ENCODE peak calls at places on chromosome 13, in nine cellular contexts. One of them, this sample, is unnamed.

GRCh38 chr13:101449971-101450748 is 2.3 kb upstream of the ITGBL1 start:
- DNase-seq in NB4: no peak
- DNase-seq in right cardiac atrium: no peak
- DNase-seq in germinal center: no peak
- DNase-seq in iris pigment epithelial cell: peak
- DNase-seq in AG09309: peak
- DNase-seq in NCI-H187: no peak
- DNase-seq in GM12865: no peak
- DNase-seq in adrenal gland: no peak
- DNase-seq in this sample: no peak

GRCh38 chr13:48945626-48946025 is 30.1 kb upstream of the FNDC3A start:
- DNase-seq in NB4: no peak
- DNase-seq in right cardiac atrium: no peak
- DNase-seq in germinal center: no peak
- DNase-seq in iris pigment epithelial cell: no peak
- DNase-seq in AG09309: no peak
- DNase-seq in NCI-H187: no peak
- DNase-seq in GM12865: no peak
- DNase-seq in adrenal gland: no peak
- DNase-seq in this sample: no peak

GRCh38 chr13:86681223-86681622 is 882.0 kb upstream of the SLITRK6 start:
- DNase-seq in NB4: no peak
- DNase-seq in right cardiac atrium: no peak
- DNase-seq in germinal center: no peak
- DNase-seq in iris pigment epithelial cell: no peak
- DNase-seq in AG09309: no peak
- DNase-seq in NCI-H187: no peak
- DNase-seq in GM12865: no peak
- DNase-seq in adrenal gland: no peak
- DNase-seq in this sample: no peak

GRCh38 chr13:113005076-113005865 is 36.3 kb downstream of the MCF2L start:
- DNase-seq in NB4: no peak
- DNase-seq in right cardiac atrium: no peak
- DNase-seq in germinal center: no peak
- DNase-seq in iris pigment epithelial cell: no peak
- DNase-seq in AG09309: no peak
- DNase-seq in NCI-H187: no peak
- DNase-seq in GM12865: no peak
- DNase-seq in adrenal gland: no peak
- DNase-seq in this sample: no peak

GRCh38 chr13:65784088-65784816 is 1445.9 kb downstream of the PCDH9 start:
- DNase-seq in NB4: no peak
- DNase-seq in right cardiac atrium: no peak
- DNase-seq in germinal center: no peak
- DNase-seq in iris pigment epithelial cell: no peak
- DNase-seq in AG09309: no peak
- DNase-seq in NCI-H187: no peak
- DNase-seq in GM12865: no peak
- DNase-seq in adrenal gland: no peak
- DNase-seq in this sample: no peak

GRCh38 chr13:60431108-60431700 is 34.2 kb downstream of the TDRD3 start:
- DNase-seq in NB4: peak
- DNase-seq in right cardiac atrium: no peak
- DNase-seq in germinal center: peak
- DNase-seq in iris pigment epithelial cell: peak
- DNase-seq in AG09309: peak
- DNase-seq in NCI-H187: no peak
- DNase-seq in GM12865: peak
- DNase-seq in adrenal gland: no peak
- DNase-seq in this sample: peak

GRCh38 chr13:45242070-45242469 is 41.2 kb upstream of the KCTD4 start:
- DNase-seq in NB4: no peak
- DNase-seq in right cardiac atrium: no peak
- DNase-seq in germinal center: no peak
- DNase-seq in iris pigment epithelial cell: peak
- DNase-seq in AG09309: no peak
- DNase-seq in NCI-H187: no peak
- DNase-seq in GM12865: no peak
- DNase-seq in adrenal gland: no peak
- DNase-seq in this sample: peak

GRCh38 chr13:110314516-110315245 is 7.6 kb downstream of the COL4A2 start:
- DNase-seq in NB4: no peak
- DNase-seq in right cardiac atrium: peak
- DNase-seq in germinal center: no peak
- DNase-seq in iris pigment epithelial cell: no peak
- DNase-seq in AG09309: no peak
- DNase-seq in NCI-H187: no peak
- DNase-seq in GM12865: no peak
- DNase-seq in adrenal gland: no peak
- DNase-seq in this sample: no peak

GRCh38 chr13:101523732-101524131 is 71.3 kb downstream of the ITGBL1 start:
- DNase-seq in NB4: no peak
- DNase-seq in right cardiac atrium: no peak
- DNase-seq in germinal center: no peak
- DNase-seq in iris pigment epithelial cell: peak
- DNase-seq in AG09309: no peak
- DNase-seq in NCI-H187: no peak
- DNase-seq in GM12865: no peak
- DNase-seq in adrenal gland: no peak
- DNase-seq in this sample: no peak

GRCh38 chr13:40477623-40478608 is 188.5 kb downstream of the FOXO1 start:
- DNase-seq in NB4: no peak
- DNase-seq in right cardiac atrium: peak
- DNase-seq in germinal center: no peak
- DNase-seq in iris pigment epithelial cell: peak
- DNase-seq in AG09309: no peak
- DNase-seq in NCI-H187: no peak
- DNase-seq in GM12865: no peak
- DNase-seq in adrenal gland: peak
- DNase-seq in this sample: no peak

GRCh38 chr13:21034602-21035190 is 26.7 kb downstream of the LATS2 start:
- DNase-seq in NB4: peak
- DNase-seq in right cardiac atrium: peak
- DNase-seq in germinal center: no peak
- DNase-seq in iris pigment epithelial cell: peak
- DNase-seq in AG09309: no peak
- DNase-seq in NCI-H187: no peak
- DNase-seq in GM12865: no peak
- DNase-seq in adrenal gland: no peak
- DNase-seq in this sample: no peak

GRCh38 chr13:66926200-66926850 is 303.8 kb downstream of the PCDH9 start:
- DNase-seq in NB4: no peak
- DNase-seq in right cardiac atrium: no peak
- DNase-seq in germinal center: no peak
- DNase-seq in iris pigment epithelial cell: no peak
- DNase-seq in AG09309: no peak
- DNase-seq in NCI-H187: no peak
- DNase-seq in GM12865: no peak
- DNase-seq in adrenal gland: no peak
- DNase-seq in this sample: no peak

GRCh38 chr13:83878691-83879410 is 3.4 kb downstream of the SLITRK1 start:
- DNase-seq in NB4: no peak
- DNase-seq in right cardiac atrium: peak
- DNase-seq in germinal center: no peak
- DNase-seq in iris pigment epithelial cell: no peak
- DNase-seq in AG09309: no peak
- DNase-seq in NCI-H187: no peak
- DNase-seq in GM12865: no peak
- DNase-seq in adrenal gland: no peak
- DNase-seq in this sample: no peak

GRCh38 chr13:110282316-110282841 is 24.6 kb downstream of the COL4A1 start:
- DNase-seq in NB4: no peak
- DNase-seq in right cardiac atrium: no peak
- DNase-seq in germinal center: no peak
- DNase-seq in iris pigment epithelial cell: no peak
- DNase-seq in AG09309: no peak
- DNase-seq in NCI-H187: no peak
- DNase-seq in GM12865: no peak
- DNase-seq in adrenal gland: no peak
- DNase-seq in this sample: no peak

GRCh38 chr13:41562083-41562482 is 104.7 kb downstream of the RGCC start:
- DNase-seq in NB4: no peak
- DNase-seq in right cardiac atrium: peak
- DNase-seq in germinal center: no peak
- DNase-seq in iris pigment epithelial cell: peak
- DNase-seq in AG09309: peak
- DNase-seq in NCI-H187: no peak
- DNase-seq in GM12865: no peak
- DNase-seq in adrenal gland: peak
- DNase-seq in this sample: no peak

GRCh38 chr13:23570099-23570926 is at the start of gene TNFRSF19:
- DNase-seq in NB4: no peak
- DNase-seq in right cardiac atrium: peak
- DNase-seq in germinal center: no peak
- DNase-seq in iris pigment epithelial cell: peak
- DNase-seq in AG09309: peak
- DNase-seq in NCI-H187: no peak
- DNase-seq in GM12865: peak
- DNase-seq in adrenal gland: peak
- DNase-seq in this sample: no peak

GRCh38 chr13:91904597-91904996 is 506.2 kb downstream of the GPC5 start:
- DNase-seq in NB4: peak
- DNase-seq in right cardiac atrium: no peak
- DNase-seq in germinal center: no peak
- DNase-seq in iris pigment epithelial cell: peak
- DNase-seq in AG09309: no peak
- DNase-seq in NCI-H187: no peak
- DNase-seq in GM12865: peak
- DNase-seq in adrenal gland: no peak
- DNase-seq in this sample: no peak

GRCh38 chr13:49679244-49679643 is 12.0 kb downstream of the EBPL start:
- DNase-seq in NB4: peak
- DNase-seq in right cardiac atrium: no peak
- DNase-seq in germinal center: no peak
- DNase-seq in iris pigment epithelial cell: peak
- DNase-seq in AG09309: no peak
- DNase-seq in NCI-H187: no peak
- DNase-seq in GM12865: peak
- DNase-seq in adrenal gland: no peak
- DNase-seq in this sample: peak

GRCh38 chr13:110152351-110152750 is 154.6 kb downstream of the COL4A1 start:
- DNase-seq in NB4: no peak
- DNase-seq in right cardiac atrium: no peak
- DNase-seq in germinal center: no peak
- DNase-seq in iris pigment epithelial cell: no peak
- DNase-seq in AG09309: no peak
- DNase-seq in NCI-H187: no peak
- DNase-seq in GM12865: no peak
- DNase-seq in adrenal gland: no peak
- DNase-seq in this sample: no peak

GRCh38 chr13:99501952-99502310 is 659 bp downstream of the TM9SF2 start:
- DNase-seq in NB4: peak
- DNase-seq in right cardiac atrium: no peak
- DNase-seq in germinal center: no peak
- DNase-seq in iris pigment epithelial cell: peak
- DNase-seq in AG09309: no peak
- DNase-seq in NCI-H187: no peak
- DNase-seq in GM12865: peak
- DNase-seq in adrenal gland: peak
- DNase-seq in this sample: peak

GRCh38 chr13:109729031-109729870 is 57.1 kb downstream of the IRS2 start:
- DNase-seq in NB4: peak
- DNase-seq in right cardiac atrium: no peak
- DNase-seq in germinal center: no peak
- DNase-seq in iris pigment epithelial cell: peak
- DNase-seq in AG09309: no peak
- DNase-seq in NCI-H187: no peak
- DNase-seq in GM12865: no peak
- DNase-seq in adrenal gland: no peak
- DNase-seq in this sample: no peak

GRCh38 chr13:33676045-33676699 is 141.8 kb upstream of the RFC3 start:
- DNase-seq in NB4: no peak
- DNase-seq in right cardiac atrium: no peak
- DNase-seq in germinal center: no peak
- DNase-seq in iris pigment epithelial cell: no peak
- DNase-seq in AG09309: no peak
- DNase-seq in NCI-H187: no peak
- DNase-seq in GM12865: no peak
- DNase-seq in adrenal gland: no peak
- DNase-seq in this sample: no peak

GRCh38 chr13:77016241-77016812 is 10.6 kb downstream of the FBXL3 start:
- DNase-seq in NB4: no peak
- DNase-seq in right cardiac atrium: no peak
- DNase-seq in germinal center: no peak
- DNase-seq in iris pigment epithelial cell: peak
- DNase-seq in AG09309: no peak
- DNase-seq in NCI-H187: no peak
- DNase-seq in GM12865: no peak
- DNase-seq in adrenal gland: no peak
- DNase-seq in this sample: no peak

GRCh38 chr13:57629821-57630235 is 1.7 kb upstream of the PCDH17 start:
- DNase-seq in NB4: no peak
- DNase-seq in right cardiac atrium: peak
- DNase-seq in germinal center: no peak
- DNase-seq in iris pigment epithelial cell: peak
- DNase-seq in AG09309: no peak
- DNase-seq in NCI-H187: peak
- DNase-seq in GM12865: no peak
- DNase-seq in adrenal gland: peak
- DNase-seq in this sample: no peak

GRCh38 chr13:77492982-77493381 is 42.5 kb upstream of the SCEL start:
- DNase-seq in NB4: peak
- DNase-seq in right cardiac atrium: no peak
- DNase-seq in germinal center: no peak
- DNase-seq in iris pigment epithelial cell: peak
- DNase-seq in AG09309: no peak
- DNase-seq in NCI-H187: peak
- DNase-seq in GM12865: peak
- DNase-seq in adrenal gland: no peak
- DNase-seq in this sample: peak

GRCh38 chr13:20044086-20044485 is 85.6 kb downstream of the ZMYM2 start:
- DNase-seq in NB4: no peak
- DNase-seq in right cardiac atrium: no peak
- DNase-seq in germinal center: no peak
- DNase-seq in iris pigment epithelial cell: no peak
- DNase-seq in AG09309: no peak
- DNase-seq in NCI-H187: no peak
- DNase-seq in GM12865: no peak
- DNase-seq in adrenal gland: no peak
- DNase-seq in this sample: no peak